ENCODE peak calls at places on chromosomes 16 and 17, in seven cellular contexts. M is aorta, R is uterus, C is pancreas, T is esophagus squamous epithelium, L is heart left ventricle, A is body of pancreas. F is an unnamed sample.
A peak's percentile ranks its signal among the peaks of the same experiment; 100 is the strongest.

GRCh38 chr17:44363613-44364159 is at the start of gene FAM171A2:
- DNase-seq in M (peak; percentile 89), R (peak; percentile 65), C (peak; percentile 68), T (no peak), L (peak; percentile 70), A (peak; percentile 59), F (peak; percentile 83)

GRCh38 chr17:74163271-74163821 is 40.1 kb upstream of the RPL38 start:
- DNase-seq in M (no peak), R (no peak), C (no peak), T (no peak), L (no peak), A (no peak), F (no peak)

GRCh38 chr17:43359469-43360105 is 39.2 kb upstream of the ARL4D start:
- DNase-seq in M (no peak), R (no peak), C (no peak), T (no peak), L (no peak), A (no peak), F (no peak)

GRCh38 chr17:45235071-45236001 is 13.7 kb downstream of the FMNL1 start:
- DNase-seq in M (peak; percentile 90), R (peak; percentile 68), C (peak; percentile 73), T (no peak), L (peak; percentile 82), A (peak; percentile 77), F (peak; percentile 79)

GRCh38 chr16:74847202-74847601 is 72.6 kb upstream of the FA2H start:
- DNase-seq in M (no peak), R (no peak), C (no peak), T (no peak), L (no peak), A (no peak), F (no peak)

GRCh38 chr16:72025404-72026114 is 17.0 kb downstream of the DHODH start:
- DNase-seq in M (no peak), R (no peak), C (no peak), T (no peak), L (no peak), A (no peak), F (no peak)

GRCh38 chr17:383771-384621 is 31.4 kb upstream of the RPH3AL start:
- DNase-seq in M (peak; percentile 69), R (no peak), C (no peak), T (no peak), L (no peak), A (no peak), F (no peak)

GRCh38 chr16:23634461-23635036 is 6.6 kb downstream of the PALB2 start:
- DNase-seq in M (no peak), R (no peak), C (no peak), T (no peak), L (no peak), A (no peak), F (no peak)

GRCh38 chr16:88681709-88682451 is 4.4 kb downstream of the SNAI3 start:
- DNase-seq in M (peak; percentile 76), R (no peak), C (no peak), T (peak; percentile 80), L (peak; percentile 77), A (no peak), F (peak; percentile 99)

GRCh38 chr16:84746875-84747274 is 47.1 kb downstream of the USP10 start:
- DNase-seq in M (no peak), R (no peak), C (no peak), T (no peak), L (no peak), A (no peak), F (peak; percentile 19)

GRCh38 chr16:51907680-51908079 is 639.3 kb downstream of the TOX3 start:
- DNase-seq in M (no peak), R (no peak), C (no peak), T (no peak), L (no peak), A (no peak), F (no peak)

GRCh38 chr17:7129311-7129710 is 14.7 kb upstream of the ASGR2 start:
- DNase-seq in M (peak; percentile 59), R (no peak), C (no peak), T (no peak), L (no peak), A (no peak), F (no peak)

GRCh38 chr17:27496501-27496943 is 40.3 kb downstream of the KSR1 start:
- DNase-seq in M (peak; percentile 24), R (no peak), C (peak; percentile 74), T (no peak), L (no peak), A (peak; percentile 82), F (no peak)

GRCh38 chr16:3306078-3306477 is 781 bp downstream of the ZNF75A start:
- DNase-seq in M (no peak), R (no peak), C (no peak), T (no peak), L (no peak), A (no peak), F (no peak)
- H3K36me3 ChIP-seq in M (peaks cover 9% of the 10 kb centered on the region), R (no peaks in the 10 kb centered on the region), C (peaks cover 6% of the 10 kb centered on the region), T (peaks cover 7% of the 10 kb centered on the region), L (peaks cover 18% of the 10 kb centered on the region), A (peaks cover 3% of the 10 kb centered on the region), F (peaks cover 2% of the 10 kb centered on the region)

DNA sequence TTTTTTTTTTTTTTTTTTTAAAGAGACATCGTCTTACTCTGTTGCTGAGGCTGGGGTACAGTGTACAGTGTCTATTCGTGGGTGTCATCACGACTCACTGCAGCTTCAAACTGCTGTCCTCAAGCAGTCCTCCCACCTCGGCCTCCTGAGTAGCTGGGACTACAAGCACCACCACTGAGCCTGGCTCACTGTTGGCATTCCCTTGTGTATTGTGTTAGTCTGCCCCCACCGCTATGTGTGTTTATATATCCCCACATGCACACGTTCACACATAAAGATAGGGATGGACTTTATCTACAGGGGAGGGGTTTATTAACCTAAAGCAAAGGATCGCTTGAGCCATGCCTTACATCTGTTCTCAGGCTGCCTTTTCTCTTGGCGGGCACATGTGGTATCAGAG is 63.8 kb downstream of the SEC14L1 start:
- DNase-seq in M (peak; percentile 25), R (no peak), C (no peak), T (no peak), L (no peak), A (no peak), F (no peak)
- H3K36me3 ChIP-seq in M (peaks cover 6% of the 10 kb centered on the region), R (no peaks in the 10 kb centered on the region), C (no peaks in the 10 kb centered on the region), T (peaks cover 43% of the 10 kb centered on the region), L (peaks cover 96% of the 10 kb centered on the region), A (peaks cover 19% of the 10 kb centered on the region), F (peaks cover 98% of the 10 kb centered on the region)

GRCh38 chr17:79179334-79179733 is 104.7 kb downstream of the ENGASE start:
- DNase-seq in M (no peak), R (no peak), C (no peak), T (no peak), L (no peak), A (no peak), F (no peak)
- H3K36me3 ChIP-seq in M (no peaks in the 10 kb centered on the region), R (no peaks in the 10 kb centered on the region), C (no peaks in the 10 kb centered on the region), T (no peaks in the 10 kb centered on the region), L (no peaks in the 10 kb centered on the region), A (no peaks in the 10 kb centered on the region), F (no peaks in the 10 kb centered on the region)

GRCh38 chr17:40633871-40634270 is 13.7 kb downstream of the SMARCE1 start:
- DNase-seq in M (no peak), R (no peak), C (no peak), T (no peak), L (no peak), A (no peak), F (no peak)

GRCh38 chr17:40632206-40632605 is 15.4 kb downstream of the SMARCE1 start:
- DNase-seq in M (no peak), R (no peak), C (no peak), T (no peak), L (no peak), A (no peak), F (no peak)

DNA sequence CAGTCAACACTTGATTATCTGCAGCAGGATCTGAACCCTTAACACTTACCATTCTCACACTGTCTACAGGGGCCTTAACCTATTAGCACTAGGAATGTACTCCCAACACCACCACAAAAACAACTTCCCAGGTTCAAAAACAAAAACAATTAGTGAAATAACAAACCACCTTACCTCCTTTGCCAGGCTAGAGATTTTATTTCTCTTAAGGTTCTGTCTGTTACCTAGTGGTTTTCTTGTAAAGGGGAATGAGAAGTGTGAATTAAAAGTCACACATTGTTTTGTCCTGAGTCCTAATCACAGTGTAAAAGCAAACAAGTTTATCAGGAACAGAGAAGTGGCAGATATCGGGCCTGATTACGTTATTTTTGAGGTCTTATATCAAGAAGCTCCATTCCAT is 9.7 kb downstream of the SMARCE1 start:
- DNase-seq in M (no peak), R (no peak), C (no peak), T (no peak), L (no peak), A (no peak), F (no peak)
- H3K36me3 ChIP-seq in M (peaks cover 7% of the 10 kb centered on the region), R (no peaks in the 10 kb centered on the region), C (peaks cover 4% of the 10 kb centered on the region), T (peaks cover 31% of the 10 kb centered on the region), L (peaks cover 67% of the 10 kb centered on the region), A (peaks cover 45% of the 10 kb centered on the region), F (peaks cover 97% of the 10 kb centered on the region)

GRCh38 chr17:38889745-38890409 is 20.0 kb downstream of the LASP1 start:
- DNase-seq in M (no peak), R (no peak), C (no peak), T (no peak), L (no peak), A (no peak), F (no peak)

GRCh38 chr17:38890410-38890746 is 20.5 kb downstream of the LASP1 start:
- DNase-seq in M (no peak), R (no peak), C (no peak), T (no peak), L (no peak), A (no peak), F (no peak)

GRCh38 chr17:38886643-38887010 is 16.8 kb downstream of the LASP1 start:
- DNase-seq in M (no peak), R (no peak), C (no peak), T (no peak), L (no peak), A (no peak), F (no peak)

GRCh38 chr17:38891441-38891840 is 21.6 kb downstream of the LASP1 start:
- DNase-seq in M (no peak), R (no peak), C (no peak), T (no peak), L (no peak), A (no peak), F (no peak)

DNA sequence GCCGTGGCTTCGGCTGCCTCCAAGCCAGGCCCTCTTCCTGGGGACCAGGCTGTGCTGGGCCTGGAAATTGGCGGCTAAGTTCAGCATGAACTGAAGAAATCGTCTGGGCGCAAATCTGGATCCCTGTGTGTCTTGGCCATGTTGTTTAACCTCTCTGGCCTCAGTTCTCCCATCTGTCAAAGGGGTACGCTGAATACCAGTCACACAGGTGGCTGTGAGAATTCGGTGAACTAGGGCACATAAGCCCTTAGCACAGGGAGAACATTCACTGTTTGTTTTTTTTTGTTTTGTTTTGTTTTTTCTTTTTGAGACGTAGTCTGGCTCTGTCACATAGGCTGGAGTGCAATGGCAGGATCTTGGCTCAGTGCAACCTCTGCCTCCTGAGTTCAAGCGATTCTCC is 19.0 kb downstream of the LASP1 start:
- DNase-seq in M (no peak), R (no peak), C (no peak), T (no peak), L (no peak), A (no peak), F (no peak)
- H3K36me3 ChIP-seq in M (peaks cover 9% of the 10 kb centered on the region), R (no peaks in the 10 kb centered on the region), C (no peaks in the 10 kb centered on the region), T (peaks cover 19% of the 10 kb centered on the region), L (peaks cover 42% of the 10 kb centered on the region), A (peaks cover 2% of the 10 kb centered on the region), F (peaks cover 89% of the 10 kb centered on the region)

GRCh38 chr17:78416791-78417530 is 38.5 kb downstream of the PGS1 start:
- DNase-seq in M (no peak), R (peak; percentile 44), C (no peak), T (no peak), L (peak; percentile 55), A (no peak), F (no peak)
- H3K36me3 ChIP-seq in M (no peaks in the 10 kb centered on the region), R (no peaks in the 10 kb centered on the region), C (no peaks in the 10 kb centered on the region), T (peaks cover 8% of the 10 kb centered on the region), L (peaks cover 14% of the 10 kb centered on the region), A (no peaks in the 10 kb centered on the region), F (peaks cover 59% of the 10 kb centered on the region)